ENCODE peak calls at places on chromosomes 3 and 15, in six cellular contexts. One of them, this sample, is unnamed.

GRCh38 chr3:195774917-195775316 is 36.8 kb downstream of the MUC4 start:
- DNase-seq in mesenchymal stem cell: no peak
- DNase-seq in neuronal stem cell: peak
- DNase-seq in IMR-90: no peak
- DNase-seq in H1: peak
- DNase-seq in trophoblast cell: peak
- DNase-seq in this sample: peak

GRCh38 chr3:183802989-183803388 is 22.4 kb downstream of the MAP6D1 start:
- DNase-seq in mesenchymal stem cell: no peak
- DNase-seq in neuronal stem cell: no peak
- DNase-seq in IMR-90: no peak
- DNase-seq in H1: no peak
- DNase-seq in trophoblast cell: no peak
- DNase-seq in this sample: no peak

GRCh38 chr3:127779747-127780146 is 42.6 kb downstream of the MGLL start:
- DNase-seq in mesenchymal stem cell: peak
- DNase-seq in neuronal stem cell: no peak
- DNase-seq in IMR-90: peak
- DNase-seq in H1: no peak
- DNase-seq in trophoblast cell: peak
- DNase-seq in this sample: no peak

GRCh38 chr3:4166540-4166939 is 136.6 kb upstream of the SETMAR start:
- DNase-seq in mesenchymal stem cell: no peak
- DNase-seq in neuronal stem cell: no peak
- DNase-seq in IMR-90: no peak
- DNase-seq in H1: no peak
- DNase-seq in trophoblast cell: no peak
- DNase-seq in this sample: no peak

GRCh38 chr15:43239732-43240491 is 19.1 kb upstream of the EPB42 start:
- DNase-seq in mesenchymal stem cell: no peak
- DNase-seq in neuronal stem cell: no peak
- DNase-seq in IMR-90: no peak
- DNase-seq in H1: no peak
- DNase-seq in trophoblast cell: no peak
- DNase-seq in this sample: no peak

GRCh38 chr15:37246065-37246464 is 145.7 kb upstream of the MEIS2 start:
- DNase-seq in mesenchymal stem cell: no peak
- DNase-seq in neuronal stem cell: no peak
- DNase-seq in IMR-90: no peak
- DNase-seq in H1: no peak
- DNase-seq in trophoblast cell: peak
- DNase-seq in this sample: no peak

GRCh38 chr15:29018406-29018805 is 132.6 kb downstream of the APBA2 start:
- DNase-seq in mesenchymal stem cell: no peak
- DNase-seq in neuronal stem cell: no peak
- DNase-seq in IMR-90: no peak
- DNase-seq in H1: peak
- DNase-seq in trophoblast cell: no peak
- DNase-seq in this sample: peak

GRCh38 chr3:186638259-186638658 is 1.9 kb upstream of the FETUB start:
- DNase-seq in mesenchymal stem cell: no peak
- DNase-seq in neuronal stem cell: no peak
- DNase-seq in IMR-90: no peak
- DNase-seq in H1: no peak
- DNase-seq in trophoblast cell: no peak
- DNase-seq in this sample: no peak

GRCh38 chr3:130759692-130760338 is 13.2 kb upstream of the PIK3R4 start:
- DNase-seq in mesenchymal stem cell: peak
- DNase-seq in neuronal stem cell: peak
- DNase-seq in IMR-90: peak
- DNase-seq in H1: no peak
- DNase-seq in trophoblast cell: peak
- DNase-seq in this sample: peak

GRCh38 chr3:125119752-125120369 is 64.1 kb upstream of the HEG1 start:
- DNase-seq in mesenchymal stem cell: no peak
- DNase-seq in neuronal stem cell: no peak
- DNase-seq in IMR-90: no peak
- DNase-seq in H1: no peak
- DNase-seq in trophoblast cell: peak
- DNase-seq in this sample: no peak

GRCh38 chr15:67185621-67186225 is 68.7 kb downstream of the AAGAB start:
- DNase-seq in mesenchymal stem cell: no peak
- DNase-seq in neuronal stem cell: no peak
- DNase-seq in IMR-90: no peak
- DNase-seq in H1: no peak
- DNase-seq in trophoblast cell: no peak
- DNase-seq in this sample: no peak

GRCh38 chr3:169150874-169151273 is 512.6 kb downstream of the MECOM start:
- DNase-seq in mesenchymal stem cell: no peak
- DNase-seq in neuronal stem cell: no peak
- DNase-seq in IMR-90: peak
- DNase-seq in H1: no peak
- DNase-seq in trophoblast cell: no peak
- DNase-seq in this sample: no peak

GRCh38 chr3:126858401-126858800 is 124.5 kb upstream of the PLXNA1 start:
- DNase-seq in mesenchymal stem cell: no peak
- DNase-seq in neuronal stem cell: no peak
- DNase-seq in IMR-90: no peak
- DNase-seq in H1: peak
- DNase-seq in trophoblast cell: no peak
- DNase-seq in this sample: no peak

GRCh38 chr3:56294316-56294715 is 174.0 kb downstream of the ERC2 start:
- DNase-seq in mesenchymal stem cell: no peak
- DNase-seq in neuronal stem cell: no peak
- DNase-seq in IMR-90: no peak
- DNase-seq in H1: no peak
- DNase-seq in trophoblast cell: no peak
- DNase-seq in this sample: no peak

GRCh38 chr3:181713673-181714270 is 2.0 kb downstream of the SOX2 start:
- DNase-seq in mesenchymal stem cell: no peak
- DNase-seq in neuronal stem cell: no peak
- DNase-seq in IMR-90: no peak
- DNase-seq in H1: no peak
- DNase-seq in trophoblast cell: no peak
- DNase-seq in this sample: no peak

GRCh38 chr3:108123326-108123725 is 32.5 kb upstream of the CD47 start:
- DNase-seq in mesenchymal stem cell: no peak
- DNase-seq in neuronal stem cell: no peak
- DNase-seq in IMR-90: no peak
- DNase-seq in H1: no peak
- DNase-seq in trophoblast cell: no peak
- DNase-seq in this sample: no peak

GRCh38 chr3:123880998-123881561 is 3.1 kb downstream of the MYLK start:
- DNase-seq in mesenchymal stem cell: peak
- DNase-seq in neuronal stem cell: no peak
- DNase-seq in IMR-90: peak
- DNase-seq in H1: no peak
- DNase-seq in trophoblast cell: peak
- DNase-seq in this sample: peak

GRCh38 chr3:195761503-195762248 is 40.9 kb downstream of the MUC20 start:
- DNase-seq in mesenchymal stem cell: no peak
- DNase-seq in neuronal stem cell: no peak
- DNase-seq in IMR-90: no peak
- DNase-seq in H1: peak
- DNase-seq in trophoblast cell: no peak
- DNase-seq in this sample: no peak

GRCh38 chr15:69703495-69704187 is 251.0 kb downstream of the RPLP1 start:
- DNase-seq in mesenchymal stem cell: no peak
- DNase-seq in neuronal stem cell: no peak
- DNase-seq in IMR-90: no peak
- DNase-seq in H1: no peak
- DNase-seq in trophoblast cell: no peak
- DNase-seq in this sample: no peak

GRCh38 chr3:14200841-14201240 is 22.2 kb downstream of the LSM3 start:
- DNase-seq in mesenchymal stem cell: no peak
- DNase-seq in neuronal stem cell: no peak
- DNase-seq in IMR-90: peak
- DNase-seq in H1: no peak
- DNase-seq in trophoblast cell: no peak
- DNase-seq in this sample: no peak

GRCh38 chr3:22269827-22270226 is 518.8 kb upstream of the ZNF385D start:
- DNase-seq in mesenchymal stem cell: peak
- DNase-seq in neuronal stem cell: no peak
- DNase-seq in IMR-90: no peak
- DNase-seq in H1: no peak
- DNase-seq in trophoblast cell: no peak
- DNase-seq in this sample: no peak

GRCh38 chr15:49876401-49877038 is 242.5 kb downstream of the ATP8B4 start:
- DNase-seq in mesenchymal stem cell: no peak
- DNase-seq in neuronal stem cell: no peak
- DNase-seq in IMR-90: no peak
- DNase-seq in H1: peak
- DNase-seq in trophoblast cell: peak
- DNase-seq in this sample: peak

GRCh38 chr3:31546152-31546551 is 13.4 kb downstream of the STT3B start:
- DNase-seq in mesenchymal stem cell: peak
- DNase-seq in neuronal stem cell: no peak
- DNase-seq in IMR-90: peak
- DNase-seq in H1: no peak
- DNase-seq in trophoblast cell: peak
- DNase-seq in this sample: no peak

GRCh38 chr3:128553560-128553959 is 60.6 kb upstream of the GATA2 start:
- DNase-seq in mesenchymal stem cell: no peak
- DNase-seq in neuronal stem cell: no peak
- DNase-seq in IMR-90: no peak
- DNase-seq in H1: no peak
- DNase-seq in trophoblast cell: no peak
- DNase-seq in this sample: no peak

GRCh38 chr3:150059729-150060128 is 89.0 kb upstream of the PFN2 start:
- DNase-seq in mesenchymal stem cell: no peak
- DNase-seq in neuronal stem cell: no peak
- DNase-seq in IMR-90: no peak
- DNase-seq in H1: no peak
- DNase-seq in trophoblast cell: no peak
- DNase-seq in this sample: no peak

GRCh38 chr3:76044601-76045600 is 259.6 kb upstream of the ZNF717 start:
- DNase-seq in mesenchymal stem cell: peak
- DNase-seq in neuronal stem cell: peak
- DNase-seq in IMR-90: peak
- DNase-seq in H1: peak
- DNase-seq in trophoblast cell: peak
- DNase-seq in this sample: no peak

GRCh38 chr3:79081285-79081684 is 686.5 kb downstream of the ROBO1 start:
- DNase-seq in mesenchymal stem cell: no peak
- DNase-seq in neuronal stem cell: no peak
- DNase-seq in IMR-90: no peak
- DNase-seq in H1: no peak
- DNase-seq in trophoblast cell: no peak
- DNase-seq in this sample: no peak

DNA sequence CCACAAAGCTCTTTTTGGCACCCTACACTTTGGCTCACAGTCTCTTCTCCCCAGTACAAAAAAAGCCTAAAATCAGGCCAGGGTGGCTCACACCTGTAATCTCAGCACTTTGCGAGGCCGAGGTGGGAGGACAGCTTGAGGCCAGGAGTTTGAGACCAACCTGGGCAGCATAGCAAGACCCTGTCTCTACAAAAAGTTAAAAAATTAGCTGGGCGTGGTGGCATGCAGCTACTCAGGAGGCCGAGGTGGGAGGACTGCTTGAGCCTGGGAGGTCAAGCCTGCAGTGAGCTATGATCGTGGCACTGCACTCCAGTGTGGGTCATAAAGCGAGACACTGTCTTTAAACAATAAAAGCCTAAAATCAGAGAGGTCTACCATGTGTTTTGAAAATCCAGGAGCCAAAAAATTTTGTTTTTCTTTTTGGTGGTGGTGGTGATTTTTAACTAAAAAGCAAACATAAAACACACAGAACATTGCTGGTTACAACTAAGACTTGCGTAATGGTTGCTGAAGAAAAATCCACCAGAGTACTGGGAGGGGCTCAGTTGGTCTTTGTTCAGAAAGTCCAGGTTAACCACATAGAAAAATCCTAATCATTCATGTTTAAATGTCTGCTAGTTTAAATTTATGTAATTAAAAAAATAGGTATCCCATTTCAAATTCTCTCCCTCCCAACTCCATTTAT is 1.6 kb upstream of the MAN2C1 start:
- DNase-seq in mesenchymal stem cell: no peak
- DNase-seq in neuronal stem cell: no peak
- DNase-seq in IMR-90: no peak
- DNase-seq in H1: no peak
- DNase-seq in trophoblast cell: no peak
- DNase-seq in this sample: no peak
- H3K9ac ChIP-seq in mesenchymal stem cell: peak
- H3K9ac ChIP-seq in neuronal stem cell: no peak
- H3K9ac ChIP-seq in IMR-90: no peak
- H3K9ac ChIP-seq in H1: no peak
- H3K9ac ChIP-seq in trophoblast cell: no peak
- H3K9ac ChIP-seq in this sample: no peak

DNA sequence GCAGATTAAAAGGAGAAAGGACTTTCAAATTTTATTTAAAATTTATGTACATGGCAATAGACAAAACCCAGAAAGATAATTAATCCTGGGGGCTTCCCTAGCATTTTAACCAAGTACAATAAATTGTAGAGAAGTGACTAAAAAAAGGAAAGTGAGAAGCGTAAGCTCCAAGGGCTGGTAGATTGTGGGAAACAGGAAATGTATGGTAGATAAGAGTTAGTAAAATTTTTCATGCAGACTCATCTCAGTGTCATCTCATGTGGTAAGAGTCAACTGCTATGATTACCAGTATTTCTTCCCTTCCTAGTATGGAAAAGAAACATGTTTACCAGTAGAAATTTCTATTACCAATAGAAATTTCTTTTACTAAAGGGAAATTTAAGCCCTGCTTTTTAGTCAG is 464.3 kb upstream of the AGTR1 start:
- DNase-seq in mesenchymal stem cell: peak
- DNase-seq in neuronal stem cell: no peak
- DNase-seq in IMR-90: peak
- DNase-seq in H1: no peak
- DNase-seq in trophoblast cell: no peak
- DNase-seq in this sample: no peak
- H3K14ac ChIP-seq in mesenchymal stem cell: no peak
- H3K14ac ChIP-seq in neuronal stem cell: no peak
- H3K14ac ChIP-seq in IMR-90: no peak
- H3K14ac ChIP-seq in H1: no peak
- H3K14ac ChIP-seq in trophoblast cell: no peak
- H3K14ac ChIP-seq in this sample: no peak

GRCh38 chr3:187741403-187742350 is 3.6 kb downstream of the BCL6 start:
- DNase-seq in mesenchymal stem cell: peak
- DNase-seq in neuronal stem cell: peak
- DNase-seq in IMR-90: peak
- DNase-seq in H1: peak
- DNase-seq in trophoblast cell: peak
- DNase-seq in this sample: peak
- H3K9ac ChIP-seq in mesenchymal stem cell: peak
- H3K9ac ChIP-seq in neuronal stem cell: peak
- H3K9ac ChIP-seq in IMR-90: peak
- H3K9ac ChIP-seq in H1: no peak
- H3K9ac ChIP-seq in trophoblast cell: peak
- H3K9ac ChIP-seq in this sample: peak

GRCh38 chr3:161055210-161055609 is 49.9 kb downstream of the B3GALNT1 start:
- DNase-seq in mesenchymal stem cell: no peak
- DNase-seq in neuronal stem cell: no peak
- DNase-seq in IMR-90: no peak
- DNase-seq in H1: no peak
- DNase-seq in trophoblast cell: no peak
- DNase-seq in this sample: no peak

GRCh38 chr3:161051856-161052255 is 53.3 kb downstream of the B3GALNT1 start:
- DNase-seq in mesenchymal stem cell: no peak
- DNase-seq in neuronal stem cell: no peak
- DNase-seq in IMR-90: no peak
- DNase-seq in H1: no peak
- DNase-seq in trophoblast cell: no peak
- DNase-seq in this sample: no peak

GRCh38 chr3:161050929-161051328 is 54.2 kb downstream of the B3GALNT1 start:
- DNase-seq in mesenchymal stem cell: no peak
- DNase-seq in neuronal stem cell: no peak
- DNase-seq in IMR-90: no peak
- DNase-seq in H1: no peak
- DNase-seq in trophoblast cell: no peak
- DNase-seq in this sample: no peak

GRCh38 chr3:161049683-161050248 is 55.4 kb downstream of the B3GALNT1 start:
- DNase-seq in mesenchymal stem cell: no peak
- DNase-seq in neuronal stem cell: no peak
- DNase-seq in IMR-90: no peak
- DNase-seq in H1: no peak
- DNase-seq in trophoblast cell: no peak
- DNase-seq in this sample: no peak
- H3K14ac ChIP-seq in mesenchymal stem cell: no peak
- H3K14ac ChIP-seq in neuronal stem cell: no peak
- H3K14ac ChIP-seq in IMR-90: no peak
- H3K14ac ChIP-seq in H1: no peak
- H3K14ac ChIP-seq in trophoblast cell: no peak
- H3K14ac ChIP-seq in this sample: no peak

This sample was measured in H9.